ENCODE peak calls at places on chromosome 6, in four cellular contexts. E, L, A and D are unnamed samples.

GRCh38 chr6:5208039-5208438 is 52.7 kb downstream of the LYRM4 start:
- DNase-seq in E (no peak), L (no peak), A (no peak), D (no peak)

GRCh38 chr6:449057-449430 is 57.5 kb downstream of the IRF4 start:
- DNase-seq in E (no peak), L (no peak), A (no peak), D (no peak)

GRCh38 chr6:26478100-26478984 is 20.6 kb downstream of the BTN2A1 start:
- DNase-seq in E (no peak), L (no peak), A (no peak), D (no peak)

GRCh38 chr6:83086751-83087150 is 19.3 kb downstream of the DOP1A start:
- DNase-seq in E (no peak), L (no peak), A (no peak), D (no peak)

GRCh38 chr6:84263557-84263956 is 36.1 kb upstream of the CEP162 start:
- DNase-seq in E (no peak), L (no peak), A (no peak), D (no peak)

GRCh38 chr6:144343736-144344428 is 58.7 kb downstream of the UTRN start:
- DNase-seq in E (no peak), L (no peak), A (no peak), D (no peak)

GRCh38 chr6:72425003-72425681 is 196.7 kb upstream of the KCNQ5 start:
- DNase-seq in E (no peak), L (no peak), A (no peak), D (no peak)

GRCh38 chr6:40922281-40922680 is 116.7 kb downstream of the UNC5CL start:
- DNase-seq in E (no peak), L (no peak), A (no peak), D (no peak)

GRCh38 chr6:53165333-53165732 is 16.7 kb upstream of the GCM1 start:
- DNase-seq in E (no peak), L (no peak), A (no peak), D (no peak)

GRCh38 chr6:98777762-98778161 is 56.6 kb upstream of the POU3F2 start:
- DNase-seq in E (no peak), L (no peak), A (no peak), D (no peak)

GRCh38 chr6:92849636-92850035 is 569.7 kb downstream of the EPHA7 start:
- DNase-seq in E (no peak), L (no peak), A (no peak), D (no peak)

GRCh38 chr6:45965787-45966186 is 49.9 kb downstream of the CLIC5 start:
- DNase-seq in E (no peak), L (no peak), A (no peak), D (no peak)

GRCh38 chr6:118986312-118986711 is 51.4 kb upstream of the MCM9 start:
- DNase-seq in E (no peak), L (no peak), A (no peak), D (no peak)

GRCh38 chr6:43773050-43773956 is 3.3 kb downstream of the VEGFA start:
- DNase-seq in E (peak), L (no peak), A (peak), D (peak)

GRCh38 chr6:151494235-151494950 is 576 bp downstream of the CCDC170 start:
- DNase-seq in E (peak), L (no peak), A (peak), D (peak)

GRCh38 chr6:88119769-88120168 is 46.4 kb downstream of the CNR1 start:
- DNase-seq in E (no peak), L (no peak), A (no peak), D (no peak)

GRCh38 chr6:45655630-45656422 is 278.1 kb upstream of the SUPT3H start:
- DNase-seq in E (no peak), L (no peak), A (no peak), D (no peak)

GRCh38 chr6:48113130-48113529 is 2.1 kb upstream of the PTCHD4 start:
- DNase-seq in E (no peak), L (no peak), A (no peak), D (no peak)

GRCh38 chr6:4370066-4370465 is 234.7 kb upstream of the ECI2 start:
- DNase-seq in E (no peak), L (no peak), A (no peak), D (no peak)

GRCh38 chr6:146336200-146336599 is 207.4 kb upstream of the RAB32 start:
- DNase-seq in E (no peak), L (no peak), A (no peak), D (no peak)

GRCh38 chr6:169940554-169941290 is 189.3 kb downstream of the ERMARD start:
- DNase-seq in E (no peak), L (no peak), A (no peak), D (no peak)

GRCh38 chr6:149210376-149210775 is 107.1 kb upstream of the TAB2 start:
- DNase-seq in E (no peak), L (no peak), A (no peak), D (no peak)

GRCh38 chr6:39585641-39586040 is 139.6 kb downstream of the KIF6 start:
- DNase-seq in E (no peak), L (no peak), A (no peak), D (no peak)

GRCh38 chr6:72863106-72863505 is 241.2 kb downstream of the KCNQ5 start:
- DNase-seq in E (no peak), L (no peak), A (no peak), D (no peak)

GRCh38 chr6:135306740-135307420 is 125.8 kb downstream of the MYB start:
- DNase-seq in E (no peak), L (no peak), A (no peak), D (no peak)

GRCh38 chr6:153092082-153093013 is 38.7 kb downstream of the RGS17 start:
- DNase-seq in E (no peak), L (peak), A (no peak), D (no peak)

GRCh38 chr6:89310929-89311328 is 4.2 kb downstream of the GABRR2 start:
- DNase-seq in E (no peak), L (no peak), A (no peak), D (no peak)

GRCh38 chr6:112330071-112330876 is 16.9 kb upstream of the RFPL4B start:
- DNase-seq in E (peak), L (no peak), A (no peak), D (no peak)

GRCh38 chr6:160421854-160422253 is 73.7 kb downstream of the SLC22A3 start:
- DNase-seq in E (no peak), L (no peak), A (no peak), D (no peak)

GRCh38 chr6:41502607-41503434 is 43.4 kb upstream of the FOXP4 start:
- DNase-seq in E (no peak), L (no peak), A (peak), D (no peak)

GRCh38 chr6:16781348-16782169 is 20.3 kb upstream of the ATXN1 start:
- DNase-seq in E (no peak), L (no peak), A (no peak), D (no peak)

GRCh38 chr6:39791850-39792500 is at the start of gene DAAM2:
- DNase-seq in E (peak), L (peak), A (peak), D (peak)

GRCh38 chr6:31083742-31084354 is 28.5 kb downstream of the C6orf15 start:
- DNase-seq in E (peak), L (no peak), A (peak), D (peak)

GRCh38 chr6:103721923-103722322 is 1137.8 kb downstream of the HACE1 start:
- DNase-seq in E (no peak), L (no peak), A (no peak), D (no peak)

GRCh38 chr6:64479134-64479533 is 843.5 kb downstream of the PHF3 start:
- DNase-seq in E (no peak), L (no peak), A (no peak), D (no peak)

GRCh38 chr6:135012764-135013163 is 41.9 kb downstream of the HBS1L start:
- DNase-seq in E (no peak), L (no peak), A (no peak), D (no peak)

GRCh38 chr6:158498362-158498761 is 61.5 kb upstream of the TMEM181 start:
- DNase-seq in E (no peak), L (no peak), A (no peak), D (no peak)